ENCODE peak calls at places on chromosome 16, in five cellular contexts. Y, L, Z, B and C are unnamed samples.

GRCh38 chr16:29806096-29806579 is at the start of gene MAZ:
- DNase-seq in Y (no peak), L (peak), Z (no peak), B (no peak), C (no peak)

GRCh38 chr16:75080205-75081029 is 36.2 kb downstream of the LDHD start:
- DNase-seq in Y (peak), L (no peak), Z (no peak), B (no peak), C (no peak)

GRCh38 chr16:23557779-23558330 is 328 bp downstream of the UBFD1 start:
- DNase-seq in Y (no peak), L (no peak), Z (peak), B (peak), C (no peak)

GRCh38 chr16:13919330-13919682 is 648 bp upstream of the ERCC4 start:
- DNase-seq in Y (peak), L (no peak), Z (no peak), B (peak), C (no peak)

GRCh38 chr16:76955629-76956028 is 235.4 kb upstream of the MON1B start:
- DNase-seq in Y (no peak), L (no peak), Z (no peak), B (no peak), C (no peak)

GRCh38 chr16:8885674-8886592 is 3.8 kb downstream of the LITAFD start:
- DNase-seq in Y (no peak), L (no peak), Z (no peak), B (peak), C (no peak)

GRCh38 chr16:71971571-71971970 is 28.6 kb downstream of the PKD1L3 start:
- DNase-seq in Y (no peak), L (no peak), Z (no peak), B (no peak), C (no peak)

GRCh38 chr16:75070055-75070841 is 46.3 kb downstream of the LDHD start:
- DNase-seq in Y (no peak), L (no peak), Z (no peak), B (peak), C (no peak)

GRCh38 chr16:67092227-67092626 is 17.5 kb upstream of the PHAF1 start:
- DNase-seq in Y (no peak), L (no peak), Z (no peak), B (no peak), C (no peak)

GRCh38 chr16:89188064-89188441 is 12.3 kb downstream of the SLC22A31 start:
- DNase-seq in Y (no peak), L (no peak), Z (no peak), B (no peak), C (no peak)

GRCh38 chr16:660132-660458 is 7.8 kb upstream of the RHOT2 start:
- DNase-seq in Y (no peak), L (no peak), Z (no peak), B (no peak), C (no peak)

GRCh38 chr16:4081577-4082021 is 34.6 kb downstream of the ADCY9 start:
- DNase-seq in Y (no peak), L (peak), Z (no peak), B (no peak), C (no peak)

GRCh38 chr16:65070831-65071230 is 51.0 kb downstream of the CDH11 start:
- DNase-seq in Y (peak), L (no peak), Z (no peak), B (no peak), C (no peak)

GRCh38 chr16:19090916-19091315 is 22.8 kb upstream of the ITPRIPL2 start:
- DNase-seq in Y (no peak), L (no peak), Z (no peak), B (no peak), C (no peak)

GRCh38 chr16:57480127-57480753 is 6.1 kb downstream of the DOK4 start:
- DNase-seq in Y (no peak), L (no peak), Z (no peak), B (no peak), C (no peak)

GRCh38 chr16:26721290-26721689 is 345.4 kb upstream of the C16orf82 start:
- DNase-seq in Y (no peak), L (no peak), Z (no peak), B (no peak), C (no peak)

GRCh38 chr16:72787130-72787518 is 260.8 kb downstream of the ZFHX3 start:
- DNase-seq in Y (no peak), L (no peak), Z (no peak), B (no peak), C (no peak)

GRCh38 chr16:4487955-4488481 is 11.8 kb downstream of the HMOX2 start:
- DNase-seq in Y (no peak), L (no peak), Z (no peak), B (no peak), C (no peak)

GRCh38 chr16:72996291-72997062 is 51.5 kb downstream of the ZFHX3 start:
- DNase-seq in Y (no peak), L (no peak), Z (no peak), B (no peak), C (no peak)

GRCh38 chr16:2773188-2773968 is 3.7 kb downstream of the ELOB start:
- DNase-seq in Y (no peak), L (no peak), Z (no peak), B (no peak), C (no peak)

GRCh38 chr16:35776-36305 is 17.6 kb downstream of the POLR3K start:
- DNase-seq in Y (no peak), L (no peak), Z (no peak), B (no peak), C (no peak)

GRCh38 chr16:10561001-10561400 is 19.4 kb downstream of the EMP2 start:
- DNase-seq in Y (no peak), L (no peak), Z (no peak), B (no peak), C (no peak)